ENCODE peak calls at places on chromosomes 12 and 14, in six cellular contexts. One of them, this sample, is unnamed.

GRCh38 chr12:9792961-9793617 is 32.4 kb upstream of the CD69 start:
- DNase-seq in spleen: no peak
- DNase-seq in transverse colon: no peak
- DNase-seq in GM23248: peak; percentile 46
- DNase-seq in psoas muscle: no peak
- DNase-seq in effector memory CD4-positive, alpha-beta T cell: no peak
- DNase-seq in this sample: no peak

GRCh38 chr14:104843442-104844305 is 21.4 kb upstream of the CEP170B start:
- DNase-seq in spleen: peak; percentile 63
- DNase-seq in transverse colon: no peak
- DNase-seq in GM23248: peak; percentile 47
- DNase-seq in psoas muscle: no peak
- DNase-seq in effector memory CD4-positive, alpha-beta T cell: no peak
- DNase-seq in this sample: no peak

GRCh38 chr12:84506317-84506716 is 406.3 kb downstream of the SLC6A15 start:
- DNase-seq in spleen: no peak
- DNase-seq in transverse colon: no peak
- DNase-seq in GM23248: no peak
- DNase-seq in psoas muscle: no peak
- DNase-seq in effector memory CD4-positive, alpha-beta T cell: no peak
- DNase-seq in this sample: no peak

GRCh38 chr14:55054098-55054497 is 2.7 kb downstream of the MAPK1IP1L start:
- DNase-seq in spleen: no peak
- DNase-seq in transverse colon: no peak
- DNase-seq in GM23248: no peak
- DNase-seq in psoas muscle: no peak
- DNase-seq in effector memory CD4-positive, alpha-beta T cell: no peak
- DNase-seq in this sample: no peak

GRCh38 chr14:99758121-99758871 is 34.9 kb upstream of the EML1 start:
- DNase-seq in spleen: no peak
- DNase-seq in transverse colon: no peak
- DNase-seq in GM23248: peak; percentile 98
- DNase-seq in psoas muscle: no peak
- DNase-seq in effector memory CD4-positive, alpha-beta T cell: no peak
- DNase-seq in this sample: no peak

GRCh38 chr14:99318959-99319295 is 46.9 kb upstream of the BCL11B start:
- DNase-seq in spleen: peak; percentile 48
- DNase-seq in transverse colon: no peak
- DNase-seq in GM23248: no peak
- DNase-seq in psoas muscle: no peak
- DNase-seq in effector memory CD4-positive, alpha-beta T cell: no peak
- DNase-seq in this sample: no peak

GRCh38 chr14:21087294-21088091 is 11.0 kb downstream of the ZNF219 start:
- DNase-seq in spleen: peak; percentile 85
- DNase-seq in transverse colon: no peak
- DNase-seq in GM23248: peak; percentile 98
- DNase-seq in psoas muscle: no peak
- DNase-seq in effector memory CD4-positive, alpha-beta T cell: peak; percentile 85
- DNase-seq in this sample: no peak

GRCh38 chr12:68899251-68899771 is 33.7 kb downstream of the CPM start:
- DNase-seq in spleen: no peak
- DNase-seq in transverse colon: peak; percentile 75
- DNase-seq in GM23248: peak; percentile 97
- DNase-seq in psoas muscle: no peak
- DNase-seq in effector memory CD4-positive, alpha-beta T cell: no peak
- DNase-seq in this sample: no peak

GRCh38 chr12:51886021-51886710 is 1.7 kb upstream of the ANKRD33 start:
- DNase-seq in spleen: peak; percentile 86
- DNase-seq in transverse colon: peak; percentile 51
- DNase-seq in GM23248: peak; percentile 97
- DNase-seq in psoas muscle: peak; percentile 86
- DNase-seq in effector memory CD4-positive, alpha-beta T cell: no peak
- DNase-seq in this sample: no peak

GRCh38 chr12:127459166-127459565 is 807.8 kb upstream of the TMEM132C start:
- DNase-seq in spleen: no peak
- DNase-seq in transverse colon: no peak
- DNase-seq in GM23248: peak; percentile 34
- DNase-seq in psoas muscle: no peak
- DNase-seq in effector memory CD4-positive, alpha-beta T cell: no peak
- DNase-seq in this sample: no peak

GRCh38 chr12:64990991-64991570 is 130.0 kb downstream of the WIF1 start:
- DNase-seq in spleen: no peak
- DNase-seq in transverse colon: no peak
- DNase-seq in GM23248: peak; percentile 25
- DNase-seq in psoas muscle: no peak
- DNase-seq in effector memory CD4-positive, alpha-beta T cell: no peak
- DNase-seq in this sample: no peak

GRCh38 chr12:31234955-31235867 is 90.7 kb downstream of the SINHCAF start:
- DNase-seq in spleen: no peak
- DNase-seq in transverse colon: peak; percentile 21
- DNase-seq in GM23248: peak; percentile 70
- DNase-seq in psoas muscle: peak; percentile 56
- DNase-seq in effector memory CD4-positive, alpha-beta T cell: no peak
- DNase-seq in this sample: peak; percentile 29

GRCh38 chr14:96267336-96267735 is 11.3 kb downstream of the BDKRB1 start:
- DNase-seq in spleen: no peak
- DNase-seq in transverse colon: no peak
- DNase-seq in GM23248: peak; percentile 71
- DNase-seq in psoas muscle: no peak
- DNase-seq in effector memory CD4-positive, alpha-beta T cell: no peak
- DNase-seq in this sample: no peak

GRCh38 chr14:104291123-104292000 is 153.0 kb downstream of the KIF26A start:
- DNase-seq in spleen: no peak
- DNase-seq in transverse colon: peak; percentile 10
- DNase-seq in GM23248: no peak
- DNase-seq in psoas muscle: peak; percentile 44
- DNase-seq in effector memory CD4-positive, alpha-beta T cell: no peak
- DNase-seq in this sample: no peak

GRCh38 chr12:121214855-121215745 is 5.2 kb downstream of the P2RX4 start:
- DNase-seq in spleen: peak; percentile 28
- DNase-seq in transverse colon: no peak
- DNase-seq in GM23248: peak; percentile 97
- DNase-seq in psoas muscle: no peak
- DNase-seq in effector memory CD4-positive, alpha-beta T cell: no peak
- DNase-seq in this sample: no peak

GRCh38 chr12:121466800-121467637 is 67.1 kb downstream of the RNF34 start:
- DNase-seq in spleen: peak; percentile 97
- DNase-seq in transverse colon: peak; percentile 93
- DNase-seq in GM23248: peak; percentile 91
- DNase-seq in psoas muscle: peak; percentile 95
- DNase-seq in effector memory CD4-positive, alpha-beta T cell: peak; percentile 83
- DNase-seq in this sample: peak; percentile 82

GRCh38 chr12:105223884-105224283 is 12.1 kb downstream of the APPL2 start:
- DNase-seq in spleen: no peak
- DNase-seq in transverse colon: no peak
- DNase-seq in GM23248: no peak
- DNase-seq in psoas muscle: no peak
- DNase-seq in effector memory CD4-positive, alpha-beta T cell: no peak
- DNase-seq in this sample: no peak

GRCh38 chr12:105222326-105222655 is 13.7 kb downstream of the APPL2 start:
- DNase-seq in spleen: no peak
- DNase-seq in transverse colon: no peak
- DNase-seq in GM23248: no peak
- DNase-seq in psoas muscle: no peak
- DNase-seq in effector memory CD4-positive, alpha-beta T cell: no peak
- DNase-seq in this sample: no peak

GRCh38 chr12:105221588-105222325 is 14.2 kb downstream of the APPL2 start:
- DNase-seq in spleen: no peak
- DNase-seq in transverse colon: no peak
- DNase-seq in GM23248: no peak
- DNase-seq in psoas muscle: no peak
- DNase-seq in effector memory CD4-positive, alpha-beta T cell: no peak
- DNase-seq in this sample: no peak

GRCh38 chr12:105223358-105223840 is 12.6 kb downstream of the APPL2 start:
- DNase-seq in spleen: no peak
- DNase-seq in transverse colon: no peak
- DNase-seq in GM23248: peak; percentile 61
- DNase-seq in psoas muscle: no peak
- DNase-seq in effector memory CD4-positive, alpha-beta T cell: no peak
- DNase-seq in this sample: peak; percentile 45

DNA sequence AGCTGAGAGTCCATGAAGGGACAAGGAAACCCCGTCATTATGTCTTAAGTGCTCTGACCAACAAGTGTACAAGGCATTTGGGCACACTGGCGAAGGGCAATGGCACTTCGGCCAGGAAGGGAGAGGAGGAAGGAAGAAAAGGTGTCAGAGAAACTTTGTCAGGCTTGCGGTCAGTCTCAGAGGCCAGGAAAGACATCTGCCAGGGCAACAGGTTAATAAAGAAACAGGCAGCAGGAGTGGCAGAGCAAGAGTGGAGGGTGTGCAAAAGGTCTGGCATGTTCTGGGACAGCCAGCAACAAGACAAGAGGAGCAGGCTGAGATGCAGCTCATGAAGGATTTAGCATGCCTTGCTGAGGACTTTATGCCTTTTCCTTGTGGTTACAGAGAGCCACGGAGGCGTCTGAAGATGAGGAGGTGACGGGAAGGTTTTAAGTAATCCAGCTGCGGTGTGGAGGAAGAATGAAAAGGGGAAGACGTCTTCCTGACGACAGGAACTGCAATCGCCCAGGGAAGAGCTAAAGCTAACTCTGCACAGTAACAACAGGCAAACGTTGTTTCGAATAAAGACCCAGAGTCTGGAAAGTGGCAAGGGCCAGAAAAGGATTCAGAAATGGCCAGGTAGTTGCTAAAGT is 13.1 kb downstream of the APPL2 start:
- DNase-seq in spleen: no peak
- DNase-seq in transverse colon: no peak
- DNase-seq in GM23248: no peak
- DNase-seq in psoas muscle: no peak
- DNase-seq in effector memory CD4-positive, alpha-beta T cell: no peak
- DNase-seq in this sample: no peak
- H3K27ac ChIP-seq in spleen: peak overlapping the region; percentile 75
- H3K27ac ChIP-seq in transverse colon: peak overlapping the region; percentile 29
- H3K27ac ChIP-seq in GM23248: peak overlapping the region; percentile 28
- H3K27ac ChIP-seq in psoas muscle: no peak overlapping the region
- H3K27ac ChIP-seq in effector memory CD4-positive, alpha-beta T cell: no peak overlapping the region
- H3K27ac ChIP-seq in this sample: peak overlapping the region; percentile 19

GRCh38 chr14:44961730-44962572 is at the start of the genes KLHL28 and TOGARAM1:
- DNase-seq in spleen: peak; percentile 98
- DNase-seq in transverse colon: peak; percentile 98
- DNase-seq in GM23248: peak; percentile 100
- DNase-seq in psoas muscle: peak; percentile 97
- DNase-seq in effector memory CD4-positive, alpha-beta T cell: peak; percentile 97
- DNase-seq in this sample: peak; percentile 83

GRCh38 chr14:44961151-44961729 is 507 bp downstream of the KLHL28 start:
- DNase-seq in spleen: peak; percentile 91
- DNase-seq in transverse colon: peak; percentile 72
- DNase-seq in GM23248: peak; percentile 85
- DNase-seq in psoas muscle: peak; percentile 70
- DNase-seq in effector memory CD4-positive, alpha-beta T cell: peak; percentile 52
- DNase-seq in this sample: peak; percentile 16

GRCh38 chr14:44960646-44961045 is 1.1 kb downstream of the KLHL28 start:
- DNase-seq in spleen: no peak
- DNase-seq in transverse colon: no peak
- DNase-seq in GM23248: peak; percentile 58
- DNase-seq in psoas muscle: no peak
- DNase-seq in effector memory CD4-positive, alpha-beta T cell: no peak
- DNase-seq in this sample: no peak

GRCh38 chr14:44959538-44959937 is 2.2 kb downstream of the KLHL28 start:
- DNase-seq in spleen: no peak
- DNase-seq in transverse colon: no peak
- DNase-seq in GM23248: no peak
- DNase-seq in psoas muscle: no peak
- DNase-seq in effector memory CD4-positive, alpha-beta T cell: no peak
- DNase-seq in this sample: no peak

GRCh38 chr14:44960146-44960545 is 1.6 kb downstream of the KLHL28 start:
- DNase-seq in spleen: no peak
- DNase-seq in transverse colon: no peak
- DNase-seq in GM23248: peak; percentile 56
- DNase-seq in psoas muscle: no peak
- DNase-seq in effector memory CD4-positive, alpha-beta T cell: no peak
- DNase-seq in this sample: no peak
- H3K27ac ChIP-seq in spleen: peak overlapping the region; percentile 94
- H3K27ac ChIP-seq in transverse colon: peak overlapping the region; percentile 97
- H3K27ac ChIP-seq in GM23248: peak overlapping the region; percentile 90
- H3K27ac ChIP-seq in psoas muscle: peak overlapping the region; percentile 90
- H3K27ac ChIP-seq in effector memory CD4-positive, alpha-beta T cell: no peak overlapping the region
- H3K27ac ChIP-seq in this sample: no peak overlapping the region

DNA sequence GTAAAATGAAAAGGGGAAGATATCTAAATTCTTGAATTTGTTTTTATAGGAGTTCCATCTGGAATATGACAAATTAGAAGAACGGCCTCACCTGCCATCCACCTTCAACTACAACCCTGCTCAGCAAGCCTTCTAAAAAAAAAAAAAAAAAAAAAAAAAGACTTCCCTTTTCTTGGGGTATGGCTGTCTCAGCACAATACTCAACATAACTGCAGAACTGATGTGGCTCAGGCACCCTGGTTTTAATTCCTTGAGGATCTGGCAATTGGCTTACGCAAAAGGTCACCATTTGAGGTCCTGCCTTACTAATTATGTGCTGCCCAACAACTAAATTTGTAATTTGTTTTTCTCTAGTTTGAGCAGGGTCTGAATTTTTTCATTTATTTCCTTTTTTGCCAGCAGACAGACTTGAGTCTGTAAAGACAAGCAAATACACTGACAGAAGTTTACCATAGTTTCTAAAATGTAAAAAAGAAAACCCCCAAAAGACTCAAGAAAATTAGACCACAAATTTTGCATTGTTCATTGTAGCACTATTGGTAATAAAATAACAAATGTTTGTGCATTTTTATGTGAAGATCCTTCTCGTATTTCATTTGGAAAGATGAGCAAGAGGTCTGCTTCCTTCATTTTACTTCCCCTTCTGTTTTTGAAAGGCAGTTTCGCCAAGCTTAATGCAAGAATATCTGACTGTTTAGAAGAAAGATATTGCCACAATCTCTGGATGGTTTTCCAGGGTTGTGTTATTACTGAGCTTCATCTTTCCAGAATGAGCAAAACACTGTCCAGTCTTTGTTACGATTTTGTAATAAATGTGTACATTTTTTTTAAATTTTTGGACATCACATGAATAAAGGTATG is 12.1 kb upstream of the KCNMB4 start:
- DNase-seq in spleen: no peak
- DNase-seq in transverse colon: no peak
- DNase-seq in GM23248: no peak
- DNase-seq in psoas muscle: no peak
- DNase-seq in effector memory CD4-positive, alpha-beta T cell: no peak
- DNase-seq in this sample: no peak
- H3K27ac ChIP-seq in spleen: peak overlapping the region; percentile 45
- H3K27ac ChIP-seq in transverse colon: no peak overlapping the region
- H3K27ac ChIP-seq in GM23248: no peak overlapping the region
- H3K27ac ChIP-seq in psoas muscle: no peak overlapping the region
- H3K27ac ChIP-seq in effector memory CD4-positive, alpha-beta T cell: no peak overlapping the region
- H3K27ac ChIP-seq in this sample: no peak overlapping the region

DNA sequence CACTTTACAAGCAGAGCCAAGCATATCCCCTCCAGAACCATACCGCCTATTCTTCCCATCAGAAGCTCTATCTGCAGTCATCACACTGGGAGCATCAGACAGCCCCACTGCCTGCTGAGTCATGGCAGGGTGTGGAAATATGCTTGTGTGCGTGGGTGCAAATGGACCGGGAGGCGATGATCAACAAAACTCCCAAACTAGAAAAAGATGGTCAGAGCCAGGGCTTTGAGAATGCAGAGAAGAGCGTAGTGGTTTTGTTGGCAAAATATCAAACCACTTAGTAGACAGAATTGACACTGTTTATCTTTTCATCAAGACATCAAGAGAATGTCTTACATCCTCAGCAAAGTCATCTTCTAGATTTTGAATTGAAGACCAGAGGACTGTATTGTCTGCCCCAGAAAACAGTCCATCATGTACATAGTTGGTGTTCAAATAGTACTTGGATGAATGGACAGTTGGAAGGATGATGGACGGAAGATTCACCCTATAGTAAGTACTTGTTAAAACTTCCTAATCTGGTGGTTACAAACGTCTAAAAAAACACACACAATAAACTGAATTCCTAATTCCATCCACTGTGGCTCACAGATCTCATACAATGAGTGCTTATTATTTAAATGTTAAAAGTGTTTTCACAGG is 54.9 kb downstream of the VWF start:
- DNase-seq in spleen: no peak
- DNase-seq in transverse colon: no peak
- DNase-seq in GM23248: peak; percentile 96
- DNase-seq in psoas muscle: no peak
- DNase-seq in effector memory CD4-positive, alpha-beta T cell: no peak
- DNase-seq in this sample: no peak
- H3K27ac ChIP-seq in spleen: peak overlapping the region; percentile 26
- H3K27ac ChIP-seq in transverse colon: no peak overlapping the region
- H3K27ac ChIP-seq in GM23248: peak overlapping the region; percentile 61
- H3K27ac ChIP-seq in psoas muscle: no peak overlapping the region
- H3K27ac ChIP-seq in effector memory CD4-positive, alpha-beta T cell: no peak overlapping the region
- H3K27ac ChIP-seq in this sample: no peak overlapping the region